ENCODE peak calls at places on chromosome 3, in four cellular contexts. One of them, this sample, is unnamed.
A peak's percentile ranks its signal among the peaks of the same experiment; 100 is the strongest.

GRCh38 chr3:96970211-96970610 is 155.8 kb downstream of the EPHA6 start:
- DNase-seq in cardiac muscle cell: no peak
- DNase-seq in stomach: no peak
- DNase-seq in Right ventricle myocardium superior: no peak
- DNase-seq in this sample: no peak

GRCh38 chr3:62710761-62711160 is 164.5 kb downstream of the CADPS start:
- DNase-seq in cardiac muscle cell: no peak
- DNase-seq in stomach: no peak
- DNase-seq in Right ventricle myocardium superior: no peak
- DNase-seq in this sample: no peak

GRCh38 chr3:105608623-105609022 is 241.9 kb downstream of the ALCAM start:
- DNase-seq in cardiac muscle cell: no peak
- DNase-seq in stomach: no peak
- DNase-seq in Right ventricle myocardium superior: peak; percentile 51
- DNase-seq in this sample: no peak

GRCh38 chr3:48271763-48272498 is 31.0 kb downstream of the ZNF589 start:
- DNase-seq in Right ventricle myocardium superior: no peak
- DNase-seq in cardiac muscle cell: no peak
- DNase-seq in stomach: no peak
- DNase-seq in this sample: peak; percentile 76

GRCh38 chr3:37145607-37146006 is 28.8 kb downstream of the LRRFIP2 start:
- DNase-seq in stomach: no peak
- DNase-seq in cardiac muscle cell: peak; percentile 72
- DNase-seq in Right ventricle myocardium superior: no peak
- DNase-seq in this sample: no peak

GRCh38 chr3:52056521-52056967 is at the start of gene DUSP7:
- DNase-seq in stomach: peak; percentile 79
- DNase-seq in cardiac muscle cell: peak; percentile 76
- DNase-seq in Right ventricle myocardium superior: peak; percentile 85
- DNase-seq in this sample: peak; percentile 90

GRCh38 chr3:172635588-172635987 is 75.3 kb downstream of the NCEH1 start:
- DNase-seq in cardiac muscle cell: no peak
- DNase-seq in Right ventricle myocardium superior: no peak
- DNase-seq in stomach: no peak
- DNase-seq in this sample: no peak

GRCh38 chr3:30770387-30770786 is 124.1 kb downstream of the GADL1 start:
- DNase-seq in stomach: no peak
- DNase-seq in Right ventricle myocardium superior: no peak
- DNase-seq in cardiac muscle cell: peak; percentile 82
- DNase-seq in this sample: peak; percentile 56

GRCh38 chr3:131794766-131795381 is 239.9 kb downstream of the CPNE4 start:
- DNase-seq in stomach: no peak
- DNase-seq in Right ventricle myocardium superior: no peak
- DNase-seq in cardiac muscle cell: peak; percentile 79
- DNase-seq in this sample: no peak

GRCh38 chr3:49813497-49814174 is at the start of gene UBA7:
- DNase-seq in stomach: peak; percentile 61
- DNase-seq in Right ventricle myocardium superior: peak; percentile 71
- DNase-seq in cardiac muscle cell: peak; percentile 86
- DNase-seq in this sample: peak; percentile 78

GRCh38 chr3:17176757-17177156 is 292.0 kb downstream of the PLCL2 start:
- DNase-seq in cardiac muscle cell: peak; percentile 8
- DNase-seq in Right ventricle myocardium superior: no peak
- DNase-seq in stomach: no peak
- DNase-seq in this sample: no peak

GRCh38 chr3:161296814-161297213 is 74.5 kb downstream of the SPTSSB start:
- DNase-seq in cardiac muscle cell: no peak
- DNase-seq in Right ventricle myocardium superior: no peak
- DNase-seq in stomach: no peak
- DNase-seq in this sample: no peak

GRCh38 chr3:170483485-170484262 is 65.0 kb downstream of the CLDN11 start:
- DNase-seq in Right ventricle myocardium superior: no peak
- DNase-seq in stomach: no peak
- DNase-seq in cardiac muscle cell: no peak
- DNase-seq in this sample: no peak

GRCh38 chr3:15796771-15797599 is 794 bp downstream of the ANKRD28 start:
- DNase-seq in Right ventricle myocardium superior: no peak
- DNase-seq in cardiac muscle cell: peak; percentile 72
- DNase-seq in stomach: no peak
- DNase-seq in this sample: no peak

GRCh38 chr3:55065331-55065730 is 137.5 kb upstream of the LRTM1 start:
- DNase-seq in stomach: no peak
- DNase-seq in cardiac muscle cell: no peak
- DNase-seq in Right ventricle myocardium superior: no peak
- DNase-seq in this sample: no peak

GRCh38 chr3:71865727-71866126 is 80.8 kb upstream of the PROK2 start:
- DNase-seq in cardiac muscle cell: no peak
- DNase-seq in Right ventricle myocardium superior: no peak
- DNase-seq in stomach: no peak
- DNase-seq in this sample: no peak

GRCh38 chr3:104825116-104825515 is 541.6 kb upstream of the ALCAM start:
- DNase-seq in Right ventricle myocardium superior: no peak
- DNase-seq in stomach: no peak
- DNase-seq in cardiac muscle cell: no peak
- DNase-seq in this sample: no peak

GRCh38 chr3:94083261-94083660 is 20.4 kb downstream of the NSUN3 start:
- DNase-seq in stomach: no peak
- DNase-seq in cardiac muscle cell: no peak
- DNase-seq in Right ventricle myocardium superior: no peak
- DNase-seq in this sample: no peak

GRCh38 chr3:44415421-44415820 is 62.0 kb downstream of the ZNF445 start:
- DNase-seq in stomach: no peak
- DNase-seq in cardiac muscle cell: no peak
- DNase-seq in Right ventricle myocardium superior: no peak
- DNase-seq in this sample: no peak

GRCh38 chr3:70744536-70744935 is 432.1 kb upstream of the MDFIC2 start:
- DNase-seq in Right ventricle myocardium superior: no peak
- DNase-seq in stomach: no peak
- DNase-seq in cardiac muscle cell: peak; percentile 12
- DNase-seq in this sample: no peak

GRCh38 chr3:119898478-119899177 is 116.7 kb downstream of the NR1I2 start:
- DNase-seq in Right ventricle myocardium superior: no peak
- DNase-seq in cardiac muscle cell: no peak
- DNase-seq in stomach: no peak
- DNase-seq in this sample: no peak

GRCh38 chr3:81744366-81744765 is 17.1 kb downstream of the GBE1 start:
- DNase-seq in cardiac muscle cell: peak; percentile 96
- DNase-seq in Right ventricle myocardium superior: no peak
- DNase-seq in stomach: no peak
- DNase-seq in this sample: no peak

This sample was measured in kidney.